ENCODE peak calls at places on chromosomes 13 and 19, in six cellular contexts. One of them, this sample, is unnamed.

GRCh38 chr13:37229931-37230330 is 124.5 kb upstream of the CSNK1A1L start:
- DNase-seq in NB4: no peak
- DNase-seq in GM12878: no peak
- DNase-seq in A549: no peak
- DNase-seq in K562: no peak
- DNase-seq in HepG2: no peak
- DNase-seq in this sample: no peak

GRCh38 chr19:11659612-11660011 is 62.3 kb downstream of the ZNF627 start:
- DNase-seq in NB4: peak
- DNase-seq in GM12878: no peak
- DNase-seq in A549: no peak
- DNase-seq in K562: peak
- DNase-seq in HepG2: peak
- DNase-seq in this sample: no peak

GRCh38 chr13:105925496-105925895 is 610.0 kb downstream of the EFNB2 start:
- DNase-seq in NB4: no peak
- DNase-seq in GM12878: no peak
- DNase-seq in A549: peak
- DNase-seq in K562: no peak
- DNase-seq in HepG2: no peak
- DNase-seq in this sample: no peak

GRCh38 chr13:51955841-51956603 is 55.2 kb downstream of the ATP7B start:
- DNase-seq in NB4: no peak
- DNase-seq in GM12878: no peak
- DNase-seq in A549: no peak
- DNase-seq in K562: peak
- DNase-seq in HepG2: no peak
- DNase-seq in this sample: no peak

GRCh38 chr13:112451512-112452379 is 75.6 kb downstream of the SPACA7 start:
- DNase-seq in NB4: no peak
- DNase-seq in GM12878: no peak
- DNase-seq in A549: no peak
- DNase-seq in K562: no peak
- DNase-seq in HepG2: no peak
- DNase-seq in this sample: no peak

GRCh38 chr13:67147257-67148218 is 82.6 kb downstream of the PCDH9 start:
- DNase-seq in NB4: no peak
- DNase-seq in GM12878: no peak
- DNase-seq in A549: peak
- DNase-seq in K562: no peak
- DNase-seq in HepG2: no peak
- DNase-seq in this sample: peak

GRCh38 chr19:10640361-10640760 is 13.8 kb upstream of the ILF3 start:
- DNase-seq in NB4: no peak
- DNase-seq in GM12878: no peak
- DNase-seq in A549: no peak
- DNase-seq in K562: no peak
- DNase-seq in HepG2: peak
- DNase-seq in this sample: no peak

GRCh38 chr19:14138576-14139265 is 2.3 kb upstream of the ASF1B start:
- DNase-seq in NB4: no peak
- DNase-seq in GM12878: no peak
- DNase-seq in A549: no peak
- DNase-seq in K562: no peak
- DNase-seq in HepG2: no peak
- DNase-seq in this sample: peak

GRCh38 chr19:4636151-4636717 is 3.1 kb upstream of the TNFAIP8L1 start:
- DNase-seq in NB4: peak
- DNase-seq in GM12878: no peak
- DNase-seq in A549: peak
- DNase-seq in K562: peak
- DNase-seq in HepG2: no peak
- DNase-seq in this sample: peak

GRCh38 chr13:110557610-110558305 is 3.8 kb downstream of the RAB20 start:
- DNase-seq in NB4: no peak
- DNase-seq in GM12878: no peak
- DNase-seq in A549: no peak
- DNase-seq in K562: no peak
- DNase-seq in HepG2: no peak
- DNase-seq in this sample: no peak

GRCh38 chr13:110560606-110561334 is 752 bp downstream of the RAB20 start:
- DNase-seq in NB4: peak
- DNase-seq in GM12878: no peak
- DNase-seq in A549: no peak
- DNase-seq in K562: peak
- DNase-seq in HepG2: peak
- DNase-seq in this sample: peak

GRCh38 chr13:110561335-110562033 is at the start of gene RAB20:
- DNase-seq in NB4: peak
- DNase-seq in GM12878: no peak
- DNase-seq in A549: peak
- DNase-seq in K562: peak
- DNase-seq in HepG2: peak
- DNase-seq in this sample: peak

GRCh38 chr13:110559986-110560385 is 1.5 kb downstream of the RAB20 start:
- DNase-seq in NB4: no peak
- DNase-seq in GM12878: no peak
- DNase-seq in A549: no peak
- DNase-seq in K562: no peak
- DNase-seq in HepG2: no peak
- DNase-seq in this sample: no peak

DNA sequence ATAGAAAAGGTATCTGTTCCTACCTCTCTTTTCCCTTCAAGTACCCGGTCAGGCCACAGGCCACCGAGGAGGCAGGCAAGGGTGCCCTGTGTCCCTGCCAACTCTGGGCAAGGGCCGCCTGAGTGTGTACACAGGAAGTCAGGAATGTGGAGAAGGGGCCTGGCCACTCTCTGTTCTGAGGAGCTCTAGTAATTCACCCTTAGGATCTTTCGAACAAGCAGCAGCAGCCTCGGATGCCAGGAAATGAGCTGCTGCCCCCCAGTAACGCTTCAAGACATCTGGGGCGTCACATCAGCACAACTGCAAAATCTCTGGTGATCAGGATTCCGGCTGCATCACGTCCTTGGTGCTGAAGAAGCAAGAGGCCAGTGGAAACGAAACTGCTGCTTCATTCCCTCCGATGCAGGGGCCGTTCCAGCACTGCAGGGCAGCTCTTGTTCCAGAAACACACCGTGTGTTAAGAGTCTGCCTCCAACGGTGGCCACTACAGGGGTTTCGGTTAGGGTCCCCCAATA is 2.0 kb downstream of the RAB20 start:
- DNase-seq in NB4: no peak
- DNase-seq in GM12878: no peak
- DNase-seq in A549: no peak
- DNase-seq in K562: no peak
- DNase-seq in HepG2: no peak
- DNase-seq in this sample: no peak
- TF ChIP-seq MYC in NB4: no peak
- TF ChIP-seq MYC in GM12878: no peak
- TF ChIP-seq MYC in A549: no peak
- TF ChIP-seq MYC in K562: no peak
- TF ChIP-seq MYC in HepG2: no peak
- TF ChIP-seq MYC in this sample: no peak

GRCh38 chr13:113724780-113725315 is 34.2 kb upstream of the TMEM255B start:
- DNase-seq in NB4: peak
- DNase-seq in GM12878: peak
- DNase-seq in A549: peak
- DNase-seq in K562: peak
- DNase-seq in HepG2: peak
- DNase-seq in this sample: peak
- TF ChIP-seq MYC in NB4: no peak
- TF ChIP-seq MYC in GM12878: no peak
- TF ChIP-seq MYC in A549: no peak
- TF ChIP-seq MYC in K562: no peak
- TF ChIP-seq MYC in HepG2: peak
- TF ChIP-seq MYC in this sample: no peak

DNA sequence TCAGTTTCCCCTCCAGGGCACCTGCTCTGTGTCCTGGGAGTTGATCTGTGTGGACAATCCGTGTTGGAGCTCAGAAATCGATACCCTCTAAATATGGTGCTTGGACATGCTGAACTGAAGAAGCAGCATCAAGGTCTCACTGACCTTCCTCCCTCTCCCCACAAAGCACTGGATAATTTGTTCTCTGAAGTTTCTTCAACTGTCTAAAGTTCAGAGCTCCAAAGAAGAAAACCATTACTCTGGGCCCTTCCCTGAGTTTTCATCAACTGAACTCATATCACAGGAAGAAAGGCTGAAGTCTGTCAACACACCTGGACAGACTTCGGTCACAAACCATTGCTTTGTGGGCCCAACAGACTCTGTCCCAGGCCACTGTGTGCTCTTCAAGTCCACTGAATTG is 132.1 kb downstream of the RGCC start:
- DNase-seq in NB4: no peak
- DNase-seq in GM12878: no peak
- DNase-seq in A549: no peak
- DNase-seq in K562: no peak
- DNase-seq in HepG2: no peak
- DNase-seq in this sample: no peak
- TF ChIP-seq MYC in NB4: no peak
- TF ChIP-seq MYC in GM12878: no peak
- TF ChIP-seq MYC in A549: no peak
- TF ChIP-seq MYC in K562: no peak
- TF ChIP-seq MYC in HepG2: no peak
- TF ChIP-seq MYC in this sample: no peak

GRCh38 chr19:46350758-46351159 is 3.9 kb downstream of the PPP5C start:
- DNase-seq in NB4: peak
- DNase-seq in GM12878: peak
- DNase-seq in A549: no peak
- DNase-seq in K562: no peak
- DNase-seq in HepG2: no peak
- DNase-seq in this sample: peak
- TF ChIP-seq MYC in NB4: peak
- TF ChIP-seq MYC in GM12878: peak
- TF ChIP-seq MYC in A549: no peak
- TF ChIP-seq MYC in K562: no peak
- TF ChIP-seq MYC in HepG2: peak
- TF ChIP-seq MYC in this sample: peak

GRCh38 chr19:49422407-49423277 is 599 bp downstream of the PTH2 start:
- DNase-seq in NB4: peak
- DNase-seq in GM12878: no peak
- DNase-seq in A549: peak
- DNase-seq in K562: peak
- DNase-seq in HepG2: no peak
- DNase-seq in this sample: peak

GRCh38 chr19:49420227-49420626 is 3.0 kb downstream of the PTH2 start:
- DNase-seq in NB4: no peak
- DNase-seq in GM12878: no peak
- DNase-seq in A549: no peak
- DNase-seq in K562: no peak
- DNase-seq in HepG2: no peak
- DNase-seq in this sample: no peak

GRCh38 chr19:49421878-49422202 is 1.4 kb downstream of the PTH2 start:
- DNase-seq in NB4: no peak
- DNase-seq in GM12878: no peak
- DNase-seq in A549: no peak
- DNase-seq in K562: no peak
- DNase-seq in HepG2: no peak
- DNase-seq in this sample: no peak

GRCh38 chr19:49419173-49419572 is 4.1 kb downstream of the PTH2 start:
- DNase-seq in NB4: no peak
- DNase-seq in GM12878: no peak
- DNase-seq in A549: no peak
- DNase-seq in K562: no peak
- DNase-seq in HepG2: no peak
- DNase-seq in this sample: no peak

GRCh38 chr19:49421039-49421877 is 2.0 kb downstream of the PTH2 start:
- DNase-seq in NB4: peak
- DNase-seq in GM12878: no peak
- DNase-seq in A549: no peak
- DNase-seq in K562: peak
- DNase-seq in HepG2: no peak
- DNase-seq in this sample: peak
- TF ChIP-seq MYC in NB4: no peak
- TF ChIP-seq MYC in GM12878: no peak
- TF ChIP-seq MYC in A549: no peak
- TF ChIP-seq MYC in K562: no peak
- TF ChIP-seq MYC in HepG2: no peak
- TF ChIP-seq MYC in this sample: no peak

DNA sequence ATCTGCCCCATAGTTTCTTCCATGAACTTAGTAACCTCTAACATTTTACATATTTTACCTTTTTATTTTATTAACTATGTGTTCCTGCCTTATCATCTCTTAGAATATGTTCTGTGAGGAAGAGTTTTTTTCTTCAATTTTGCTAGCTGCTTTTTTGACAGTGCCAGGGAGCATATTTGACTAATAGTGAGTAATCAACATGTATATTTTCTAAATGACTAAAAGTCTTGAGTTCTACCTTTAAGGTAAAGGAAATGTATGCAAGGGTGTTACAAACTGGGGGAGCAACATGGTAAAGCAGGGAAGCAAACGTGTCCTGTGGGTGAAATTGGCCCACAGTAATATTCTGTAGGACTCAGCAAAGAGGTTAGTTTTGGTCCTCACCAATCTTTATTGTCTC is 165.5 kb downstream of the NBEA start:
- DNase-seq in NB4: no peak
- DNase-seq in GM12878: no peak
- DNase-seq in A549: no peak
- DNase-seq in K562: no peak
- DNase-seq in HepG2: no peak
- DNase-seq in this sample: no peak
- TF ChIP-seq MYC in NB4: no peak
- TF ChIP-seq MYC in GM12878: no peak
- TF ChIP-seq MYC in A549: no peak
- TF ChIP-seq MYC in K562: no peak
- TF ChIP-seq MYC in HepG2: no peak
- TF ChIP-seq MYC in this sample: no peak

DNA sequence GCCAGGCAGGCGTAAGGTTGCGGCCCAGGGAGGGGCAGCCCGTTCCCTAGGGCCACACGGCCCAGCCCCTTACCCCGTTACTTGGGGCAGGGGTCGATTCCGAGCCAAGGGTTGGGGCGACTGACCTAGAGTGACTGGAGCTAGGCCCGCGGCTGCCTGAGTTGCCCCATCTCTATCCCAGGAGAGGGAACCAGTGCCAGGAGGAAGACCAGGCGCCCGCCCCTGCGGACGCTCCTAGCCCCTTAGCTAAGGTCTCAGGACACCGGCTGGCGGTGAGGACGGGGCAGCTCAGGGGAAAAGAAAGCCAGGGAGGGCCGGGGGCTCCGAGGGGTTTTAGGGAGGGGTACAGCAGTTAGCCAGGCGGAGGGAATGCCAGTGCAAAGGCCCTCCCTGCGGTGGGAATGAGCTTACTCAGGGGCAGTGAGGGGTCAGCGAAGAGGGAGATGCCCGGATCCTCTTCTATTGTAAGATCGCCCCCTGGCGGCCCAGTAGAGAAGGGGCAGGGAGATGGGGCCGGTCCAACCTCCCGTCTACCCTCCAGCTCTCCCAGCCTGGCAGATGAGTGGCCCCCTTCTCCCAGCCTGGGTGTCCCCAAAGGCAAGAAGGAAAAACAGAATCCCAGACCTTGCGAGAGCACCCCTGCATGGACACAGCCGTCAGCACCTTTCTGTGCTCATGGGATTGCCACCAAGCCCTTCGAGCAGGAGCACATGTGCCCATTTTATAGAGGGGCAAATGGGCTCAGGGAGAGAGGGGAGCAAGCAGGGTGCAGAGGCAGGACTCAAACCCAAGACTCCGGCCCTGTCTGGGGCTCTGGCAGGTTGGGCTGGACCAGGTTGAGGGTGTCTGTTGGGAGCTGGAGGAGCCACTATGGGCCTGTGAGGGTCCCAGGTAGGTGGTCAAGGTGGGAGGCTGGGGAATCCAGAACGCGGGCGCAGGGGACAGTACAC is 16.3 kb downstream of the CILP2 start:
- DNase-seq in NB4: peak
- DNase-seq in GM12878: no peak
- DNase-seq in A549: no peak
- DNase-seq in K562: peak
- DNase-seq in HepG2: no peak
- DNase-seq in this sample: no peak
- TF ChIP-seq MYC in NB4: no peak
- TF ChIP-seq MYC in GM12878: no peak
- TF ChIP-seq MYC in A549: no peak
- TF ChIP-seq MYC in K562: no peak
- TF ChIP-seq MYC in HepG2: no peak
- TF ChIP-seq MYC in this sample: no peak

This sample was measured in endothelial cell of umbilical vein.